ENCODE peak calls at places on chromosome 1, in five cellular contexts. O, P, S, H and X are unnamed samples.

GRCh38 chr1:167439301-167439988 is 78.9 kb downstream of the CD247 start:
- DNase-seq in H (peak), S (peak), P (peak), O (peak), X (no peak)

GRCh38 chr1:196515904-196516303 is 92.3 kb downstream of the KCNT2 start:
- DNase-seq in O (no peak), P (no peak), S (no peak), H (no peak), X (no peak)

GRCh38 chr1:33286451-33287185 is 30.3 kb downstream of the ZNF362 start:
- DNase-seq in P (no peak), H (no peak), O (no peak), S (no peak), X (no peak)

GRCh38 chr1:111517464-111518225 is 14.2 kb upstream of the ADORA3 start:
- DNase-seq in O (no peak), S (peak), P (peak), H (no peak), X (no peak)

GRCh38 chr1:11138952-11139351 is 39.3 kb upstream of the EXOSC10 start:
- DNase-seq in O (no peak), S (no peak), H (no peak), P (no peak), X (no peak)

GRCh38 chr1:202249846-202250245 is 56.2 kb downstream of the LGR6 start:
- DNase-seq in H (no peak), P (no peak), O (no peak), S (no peak), X (no peak)

GRCh38 chr1:36161656-36162531 is 5.9 kb downstream of the MAP7D1 start:
- DNase-seq in O (peak), P (peak), H (no peak), S (peak), X (no peak)

GRCh38 chr1:245263701-245264100 is 108.9 kb downstream of the KIF26B start:
- DNase-seq in H (no peak), S (no peak), P (no peak), O (no peak), X (no peak)

GRCh38 chr1:53308512-53308911 is 19.4 kb downstream of the LRP8 start:
- DNase-seq in H (no peak), O (no peak), P (no peak), S (no peak), X (no peak)

GRCh38 chr1:29986986-29987385 is 736.4 kb downstream of the MATN1 start:
- DNase-seq in O (no peak), P (no peak), H (no peak), S (no peak), X (no peak)

GRCh38 chr1:222641269-222641948 is 23.5 kb downstream of the MIA3 start:
- DNase-seq in H (no peak), P (no peak), S (no peak), O (no peak), X (no peak)

GRCh38 chr1:84835169-84835568 is 57.8 kb downstream of the LPAR3 start:
- DNase-seq in H (no peak), S (no peak), P (no peak), O (no peak), X (no peak)

GRCh38 chr1:68919070-68919469 is 422.2 kb upstream of the DEPDC1 start:
- DNase-seq in O (no peak), S (no peak), H (no peak), P (no peak), X (no peak)

GRCh38 chr1:19744335-19744743 is 55.4 kb downstream of the TMCO4 start:
- DNase-seq in P (no peak), S (no peak), H (no peak), O (no peak), X (no peak)

GRCh38 chr1:16717174-16718108 is 22.9 kb upstream of the RNU1-4 start:
- DNase-seq in S (peak), P (no peak), H (no peak), O (no peak), X (no peak)

GRCh38 chr1:27157194-27157593 is 2.3 kb upstream of the SLC9A1 start:
- DNase-seq in S (no peak), O (no peak), P (no peak), H (no peak), X (no peak)

GRCh38 chr1:208071425-208072031 is 160.6 kb upstream of the CD34 start:
- DNase-seq in H (no peak), O (no peak), S (no peak), P (no peak), X (no peak)

GRCh38 chr1:98406346-98407088 is 255.0 kb upstream of the SNX7 start:
- DNase-seq in H (no peak), P (no peak), O (no peak), S (no peak), X (no peak)

GRCh38 chr1:174116042-174116441 is 43.3 kb upstream of the RABGAP1L start:
- DNase-seq in S (no peak), H (no peak), O (no peak), P (no peak), X (no peak)